ENCODE peak calls at places on chromosomes 16 and 17, in eight cellular contexts. One of them, this sample, is unnamed.

GRCh38 chr17:43025290-43025657 is 243 bp downstream of the RND2 start:
- DNase-seq in NCI-H2081: no peak
- DNase-seq in HT-29: no peak
- DNase-seq in C1 segment of cervical spinal cord: no peak
- DNase-seq in NT2/D1: no peak
- DNase-seq in lung: no peak
- DNase-seq in progenitor cell of endocrine pancreas: no peak
- DNase-seq in MV-4-11: no peak
- DNase-seq in this sample: no peak

GRCh38 chr17:6910987-6911603 is 79.6 kb upstream of the TEKT1 start:
- DNase-seq in MV-4-11: peak
- DNase-seq in progenitor cell of endocrine pancreas: no peak
- DNase-seq in NT2/D1: no peak
- DNase-seq in C1 segment of cervical spinal cord: no peak
- DNase-seq in HT-29: peak
- DNase-seq in NCI-H2081: no peak
- DNase-seq in lung: no peak
- DNase-seq in this sample: no peak

GRCh38 chr16:89373355-89374110 is 116.8 kb downstream of the ANKRD11 start:
- DNase-seq in MV-4-11: no peak
- DNase-seq in NT2/D1: no peak
- DNase-seq in lung: no peak
- DNase-seq in C1 segment of cervical spinal cord: no peak
- DNase-seq in progenitor cell of endocrine pancreas: no peak
- DNase-seq in NCI-H2081: no peak
- DNase-seq in HT-29: no peak
- DNase-seq in this sample: no peak

GRCh38 chr17:4908301-4908700 is 5.4 kb upstream of the CHRNE start:
- DNase-seq in progenitor cell of endocrine pancreas: no peak
- DNase-seq in NCI-H2081: peak
- DNase-seq in lung: no peak
- DNase-seq in HT-29: no peak
- DNase-seq in C1 segment of cervical spinal cord: no peak
- DNase-seq in MV-4-11: no peak
- DNase-seq in NT2/D1: no peak
- DNase-seq in this sample: no peak

GRCh38 chr16:61968242-61968978 is 67.8 kb downstream of the CDH8 start:
- DNase-seq in progenitor cell of endocrine pancreas: no peak
- DNase-seq in MV-4-11: no peak
- DNase-seq in lung: no peak
- DNase-seq in NCI-H2081: no peak
- DNase-seq in C1 segment of cervical spinal cord: no peak
- DNase-seq in NT2/D1: no peak
- DNase-seq in HT-29: no peak
- DNase-seq in this sample: no peak

GRCh38 chr17:74213897-74214386 is 571 bp downstream of the TTYH2 start:
- DNase-seq in C1 segment of cervical spinal cord: no peak
- DNase-seq in NT2/D1: no peak
- DNase-seq in MV-4-11: peak
- DNase-seq in progenitor cell of endocrine pancreas: no peak
- DNase-seq in HT-29: no peak
- DNase-seq in NCI-H2081: peak
- DNase-seq in lung: no peak
- DNase-seq in this sample: peak

GRCh38 chr16:30628628-30629342 is 18.6 kb upstream of the ZNF689 start:
- DNase-seq in MV-4-11: peak
- DNase-seq in lung: peak
- DNase-seq in NT2/D1: peak
- DNase-seq in progenitor cell of endocrine pancreas: peak
- DNase-seq in HT-29: peak
- DNase-seq in NCI-H2081: peak
- DNase-seq in C1 segment of cervical spinal cord: peak
- DNase-seq in this sample: peak

GRCh38 chr17:49603238-49603637 is 27.6 kb downstream of the NXPH3 start:
- DNase-seq in NCI-H2081: no peak
- DNase-seq in NT2/D1: no peak
- DNase-seq in progenitor cell of endocrine pancreas: no peak
- DNase-seq in lung: no peak
- DNase-seq in MV-4-11: no peak
- DNase-seq in C1 segment of cervical spinal cord: no peak
- DNase-seq in HT-29: no peak
- DNase-seq in this sample: no peak

GRCh38 chr16:71628810-71629209 is 2.8 kb downstream of the MARVELD3 start:
- DNase-seq in MV-4-11: no peak
- DNase-seq in lung: no peak
- DNase-seq in NCI-H2081: peak
- DNase-seq in NT2/D1: no peak
- DNase-seq in HT-29: no peak
- DNase-seq in progenitor cell of endocrine pancreas: no peak
- DNase-seq in C1 segment of cervical spinal cord: no peak
- DNase-seq in this sample: no peak

GRCh38 chr16:12171206-12171605 is 194.7 kb downstream of the SNX29 start:
- DNase-seq in progenitor cell of endocrine pancreas: no peak
- DNase-seq in lung: no peak
- DNase-seq in NCI-H2081: no peak
- DNase-seq in MV-4-11: no peak
- DNase-seq in HT-29: no peak
- DNase-seq in C1 segment of cervical spinal cord: no peak
- DNase-seq in NT2/D1: no peak
- DNase-seq in this sample: no peak

GRCh38 chr17:79645022-79645776 is 34.3 kb upstream of the RBFOX3 start:
- DNase-seq in NCI-H2081: no peak
- DNase-seq in C1 segment of cervical spinal cord: no peak
- DNase-seq in HT-29: no peak
- DNase-seq in lung: no peak
- DNase-seq in NT2/D1: no peak
- DNase-seq in progenitor cell of endocrine pancreas: peak
- DNase-seq in MV-4-11: no peak
- DNase-seq in this sample: peak

GRCh38 chr17:77963441-77963840 is 4.9 kb downstream of the TNRC6C start:
- DNase-seq in NT2/D1: no peak
- DNase-seq in HT-29: no peak
- DNase-seq in progenitor cell of endocrine pancreas: no peak
- DNase-seq in C1 segment of cervical spinal cord: no peak
- DNase-seq in MV-4-11: peak
- DNase-seq in NCI-H2081: peak
- DNase-seq in lung: no peak
- DNase-seq in this sample: no peak

GRCh38 chr16:11586856-11587642 is at the start of gene LITAF:
- DNase-seq in NCI-H2081: peak
- DNase-seq in MV-4-11: no peak
- DNase-seq in lung: peak
- DNase-seq in HT-29: peak
- DNase-seq in C1 segment of cervical spinal cord: no peak
- DNase-seq in NT2/D1: peak
- DNase-seq in progenitor cell of endocrine pancreas: peak
- DNase-seq in this sample: peak

GRCh38 chr17:69961488-69962145 is 113.4 kb upstream of the KCNJ16 start:
- DNase-seq in progenitor cell of endocrine pancreas: no peak
- DNase-seq in C1 segment of cervical spinal cord: no peak
- DNase-seq in NT2/D1: peak
- DNase-seq in HT-29: no peak
- DNase-seq in MV-4-11: no peak
- DNase-seq in lung: no peak
- DNase-seq in NCI-H2081: no peak
- DNase-seq in this sample: no peak

GRCh38 chr17:37516131-37516561 is 26.5 kb downstream of the DUSP14 start:
- DNase-seq in HT-29: no peak
- DNase-seq in lung: no peak
- DNase-seq in MV-4-11: no peak
- DNase-seq in C1 segment of cervical spinal cord: no peak
- DNase-seq in NCI-H2081: no peak
- DNase-seq in progenitor cell of endocrine pancreas: no peak
- DNase-seq in NT2/D1: no peak
- DNase-seq in this sample: no peak

GRCh38 chr17:28173071-28173561 is 130.6 kb downstream of the NLK start:
- DNase-seq in C1 segment of cervical spinal cord: no peak
- DNase-seq in NCI-H2081: no peak
- DNase-seq in lung: no peak
- DNase-seq in NT2/D1: peak
- DNase-seq in HT-29: no peak
- DNase-seq in MV-4-11: no peak
- DNase-seq in progenitor cell of endocrine pancreas: no peak
- DNase-seq in this sample: no peak

GRCh38 chr16:3214904-3215600 is 19.9 kb downstream of the ZNF200 start:
- DNase-seq in NT2/D1: no peak
- DNase-seq in HT-29: no peak
- DNase-seq in progenitor cell of endocrine pancreas: no peak
- DNase-seq in C1 segment of cervical spinal cord: no peak
- DNase-seq in MV-4-11: peak
- DNase-seq in NCI-H2081: no peak
- DNase-seq in lung: no peak
- DNase-seq in this sample: no peak

GRCh38 chr17:4304417-4305027 is 40.7 kb upstream of the ANKFY1 start:
- DNase-seq in lung: peak
- DNase-seq in C1 segment of cervical spinal cord: no peak
- DNase-seq in NCI-H2081: peak
- DNase-seq in progenitor cell of endocrine pancreas: no peak
- DNase-seq in MV-4-11: peak
- DNase-seq in HT-29: peak
- DNase-seq in NT2/D1: no peak
- DNase-seq in this sample: peak

This sample was measured in colonic mucosa.